ENCODE peak calls at places on chromosomes 4 and X, in six cellular contexts. One of them, this sample, is unnamed.

GRCh38 chrX:94178145-94178790 is 504.3 kb downstream of the FAM133A start:
- DNase-seq in hepatocyte: peak; percentile 30
- DNase-seq in ovary: no peak
- DNase-seq in stomach: no peak
- DNase-seq in GM23338: no peak
- DNase-seq in lung: no peak
- DNase-seq in this sample: no peak

GRCh38 chr4:2829933-2830451 is 13.7 kb upstream of the ADD1 start:
- DNase-seq in stomach: no peak
- DNase-seq in ovary: peak; percentile 13
- DNase-seq in hepatocyte: no peak
- DNase-seq in lung: no peak
- DNase-seq in GM23338: no peak
- DNase-seq in this sample: no peak

GRCh38 chrX:17814557-17814956 is 46.5 kb downstream of the RAI2 start:
- DNase-seq in hepatocyte: no peak
- DNase-seq in ovary: no peak
- DNase-seq in lung: no peak
- DNase-seq in stomach: no peak
- DNase-seq in GM23338: no peak
- DNase-seq in this sample: no peak

GRCh38 chr4:116664198-116664597 is 421.2 kb downstream of the TRAM1L1 start:
- DNase-seq in ovary: no peak
- DNase-seq in hepatocyte: no peak
- DNase-seq in stomach: no peak
- DNase-seq in GM23338: peak; percentile 30
- DNase-seq in lung: no peak
- DNase-seq in this sample: no peak

GRCh38 chr4:108851346-108851745 is 88.5 kb upstream of the ETNPPL start:
- DNase-seq in stomach: no peak
- DNase-seq in GM23338: no peak
- DNase-seq in lung: no peak
- DNase-seq in hepatocyte: no peak
- DNase-seq in ovary: no peak
- DNase-seq in this sample: no peak

GRCh38 chr4:13705521-13706035 is 78.1 kb upstream of the BOD1L1 start:
- DNase-seq in GM23338: peak; percentile 5
- DNase-seq in hepatocyte: peak; percentile 38
- DNase-seq in ovary: peak; percentile 18
- DNase-seq in stomach: no peak
- DNase-seq in lung: peak; percentile 48
- DNase-seq in this sample: peak; percentile 92

GRCh38 chr4:156781852-156782251 is 189.7 kb downstream of the PDGFC start:
- DNase-seq in ovary: no peak
- DNase-seq in stomach: no peak
- DNase-seq in GM23338: no peak
- DNase-seq in hepatocyte: no peak
- DNase-seq in lung: no peak
- DNase-seq in this sample: no peak

GRCh38 chr4:23614284-23614892 is 275.5 kb downstream of the PPARGC1A start:
- DNase-seq in ovary: no peak
- DNase-seq in hepatocyte: peak; percentile 57
- DNase-seq in lung: no peak
- DNase-seq in stomach: no peak
- DNase-seq in GM23338: peak; percentile 76
- DNase-seq in this sample: peak; percentile 5

GRCh38 chrX:15820106-15821073 is 30.1 kb downstream of the ZRSR2 start:
- DNase-seq in hepatocyte: no peak
- DNase-seq in ovary: no peak
- DNase-seq in stomach: no peak
- DNase-seq in lung: no peak
- DNase-seq in GM23338: no peak
- DNase-seq in this sample: no peak

GRCh38 chr4:39037491-39037825 is 5.2 kb upstream of the TMEM156 start:
- DNase-seq in ovary: no peak
- DNase-seq in hepatocyte: peak; percentile 23
- DNase-seq in lung: no peak
- DNase-seq in GM23338: peak; percentile 29
- DNase-seq in stomach: no peak
- DNase-seq in this sample: no peak

GRCh38 chr4:43103048-43103447 is 210.5 kb downstream of the GRXCR1 start:
- DNase-seq in GM23338: no peak
- DNase-seq in ovary: no peak
- DNase-seq in lung: no peak
- DNase-seq in stomach: no peak
- DNase-seq in hepatocyte: no peak
- DNase-seq in this sample: no peak

GRCh38 chrX:20530319-20530979 is 263.7 kb upstream of the RPS6KA3 start:
- DNase-seq in hepatocyte: peak; percentile 58
- DNase-seq in GM23338: peak; percentile 62
- DNase-seq in stomach: peak; percentile 53
- DNase-seq in lung: peak; percentile 52
- DNase-seq in ovary: peak; percentile 60
- DNase-seq in this sample: peak; percentile 42

GRCh38 chr4:18722748-18723191 is 701.2 kb upstream of the LCORL start:
- DNase-seq in GM23338: no peak
- DNase-seq in hepatocyte: no peak
- DNase-seq in stomach: no peak
- DNase-seq in ovary: no peak
- DNase-seq in lung: no peak
- DNase-seq in this sample: no peak

GRCh38 chr4:38867478-38868054 is at the start of gene FAM114A1:
- DNase-seq in hepatocyte: peak; percentile 94
- DNase-seq in stomach: peak; percentile 87
- DNase-seq in GM23338: peak; percentile 79
- DNase-seq in ovary: peak; percentile 80
- DNase-seq in lung: peak; percentile 80
- DNase-seq in this sample: peak; percentile 84

GRCh38 chrX:48493890-48494364 is 14.9 kb upstream of the PORCN start:
- DNase-seq in lung: no peak
- DNase-seq in stomach: peak; percentile 47
- DNase-seq in GM23338: peak; percentile 77
- DNase-seq in ovary: no peak
- DNase-seq in hepatocyte: peak; percentile 52
- DNase-seq in this sample: peak; percentile 15

GRCh38 chr4:146134761-146135160 is 40.8 kb upstream of the LSM6 start:
- DNase-seq in ovary: no peak
- DNase-seq in stomach: no peak
- DNase-seq in GM23338: no peak
- DNase-seq in lung: no peak
- DNase-seq in hepatocyte: no peak
- DNase-seq in this sample: peak; percentile 52

GRCh38 chr4:7876096-7876993 is 63.3 kb downstream of the AFAP1 start:
- DNase-seq in stomach: no peak
- DNase-seq in GM23338: peak; percentile 58
- DNase-seq in lung: no peak
- DNase-seq in ovary: no peak
- DNase-seq in hepatocyte: no peak
- DNase-seq in this sample: peak; percentile 36

GRCh38 chrX:119036369-119037029 is 36.3 kb upstream of the CT47C1 start:
- DNase-seq in hepatocyte: no peak
- DNase-seq in GM23338: no peak
- DNase-seq in ovary: no peak
- DNase-seq in lung: no peak
- DNase-seq in stomach: no peak
- DNase-seq in this sample: no peak

GRCh38 chrX:149286940-149287349 is 218.2 kb downstream of the IDS start:
- DNase-seq in ovary: no peak
- DNase-seq in lung: peak; percentile 41
- DNase-seq in GM23338: peak; percentile 52
- DNase-seq in stomach: peak; percentile 44
- DNase-seq in hepatocyte: peak; percentile 58
- DNase-seq in this sample: peak; percentile 30

GRCh38 chr4:184807261-184807660 is 18.5 kb downstream of the ACSL1 start:
- DNase-seq in lung: no peak
- DNase-seq in ovary: no peak
- DNase-seq in stomach: peak; percentile 73
- DNase-seq in hepatocyte: no peak
- DNase-seq in GM23338: no peak
- DNase-seq in this sample: no peak

GRCh38 chr4:165715211-165715610 is 157.8 kb upstream of the TLL1 start:
- DNase-seq in stomach: no peak
- DNase-seq in ovary: no peak
- DNase-seq in hepatocyte: no peak
- DNase-seq in GM23338: no peak
- DNase-seq in lung: no peak
- DNase-seq in this sample: no peak

GRCh38 chrX:40152173-40152705 is 54.5 kb upstream of the BCOR start:
- DNase-seq in ovary: peak; percentile 33
- DNase-seq in lung: no peak
- DNase-seq in hepatocyte: no peak
- DNase-seq in stomach: peak; percentile 55
- DNase-seq in GM23338: peak; percentile 58
- DNase-seq in this sample: no peak

GRCh38 chr4:12084690-12085089 is 656.0 kb upstream of the HS3ST1 start:
- DNase-seq in hepatocyte: no peak
- DNase-seq in GM23338: no peak
- DNase-seq in lung: no peak
- DNase-seq in ovary: no peak
- DNase-seq in stomach: no peak
- DNase-seq in this sample: no peak

GRCh38 chrX:27599928-27600327 is 9.8 kb downstream of the DCAF8L2 start:
- DNase-seq in GM23338: no peak
- DNase-seq in ovary: no peak
- DNase-seq in stomach: no peak
- DNase-seq in lung: no peak
- DNase-seq in hepatocyte: no peak
- DNase-seq in this sample: peak; percentile 6

DNA sequence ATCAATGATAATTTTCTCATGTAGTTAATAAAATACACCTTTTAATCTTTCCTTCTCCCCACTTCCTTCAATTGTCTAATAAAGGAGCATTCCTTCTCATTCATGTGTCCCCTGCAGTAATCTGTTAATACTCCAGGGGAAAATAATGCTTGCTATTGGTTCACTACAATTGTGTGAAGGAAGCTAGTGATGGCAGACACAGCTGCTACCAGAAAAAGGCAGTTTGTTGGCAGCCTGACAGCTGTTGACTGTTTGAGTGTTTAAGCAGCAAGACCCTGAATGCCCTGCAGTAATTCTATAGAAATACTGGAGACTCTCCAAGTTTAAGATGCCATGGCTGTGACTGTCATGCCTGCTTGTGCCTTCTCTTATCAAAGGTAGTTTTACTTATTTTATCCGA is 359.5 kb downstream of the C4orf33 start:
- DNase-seq in stomach: no peak
- DNase-seq in hepatocyte: no peak
- DNase-seq in lung: no peak
- DNase-seq in ovary: no peak
- DNase-seq in GM23338: no peak
- DNase-seq in this sample: no peak
- H3K4me1 ChIP-seq in stomach: no peaks in the 10 kb centered on the region
- H3K4me1 ChIP-seq in hepatocyte: no peaks in the 10 kb centered on the region
- H3K4me1 ChIP-seq in lung: no peaks in the 10 kb centered on the region
- H3K4me1 ChIP-seq in ovary: no peaks in the 10 kb centered on the region
- H3K4me1 ChIP-seq in GM23338: no peaks in the 10 kb centered on the region
- H3K4me1 ChIP-seq in this sample: no peaks in the 10 kb centered on the region

DNA sequence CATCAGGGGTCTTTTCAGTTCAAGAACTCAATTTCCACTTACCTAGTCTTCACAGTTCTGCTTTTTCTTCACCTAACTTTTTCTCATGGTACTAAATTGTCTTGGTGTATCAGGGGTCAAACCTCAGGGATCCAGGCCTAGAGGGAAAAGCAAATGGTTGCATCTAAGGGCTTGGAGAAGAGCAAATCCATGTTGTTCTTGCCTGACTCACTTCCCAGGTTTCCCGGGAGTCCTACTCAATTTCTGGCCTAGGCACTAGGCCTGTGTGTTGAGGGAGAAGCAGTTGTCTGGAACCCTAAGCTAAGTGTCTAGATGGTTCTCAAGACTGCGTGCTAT is 191.9 kb upstream of the STK26 start:
- DNase-seq in GM23338: no peak
- DNase-seq in lung: no peak
- DNase-seq in hepatocyte: no peak
- DNase-seq in stomach: no peak
- DNase-seq in ovary: no peak
- DNase-seq in this sample: no peak
- H3K4me3 ChIP-seq in GM23338: peak overlapping the region; percentile 74
- H3K4me3 ChIP-seq in lung: no peak overlapping the region
- H3K4me3 ChIP-seq in hepatocyte: no peak overlapping the region
- H3K4me3 ChIP-seq in stomach: peak overlapping the region; percentile 18
- H3K4me3 ChIP-seq in ovary: no peak overlapping the region
- H3K4me3 ChIP-seq in this sample: no peak overlapping the region

DNA sequence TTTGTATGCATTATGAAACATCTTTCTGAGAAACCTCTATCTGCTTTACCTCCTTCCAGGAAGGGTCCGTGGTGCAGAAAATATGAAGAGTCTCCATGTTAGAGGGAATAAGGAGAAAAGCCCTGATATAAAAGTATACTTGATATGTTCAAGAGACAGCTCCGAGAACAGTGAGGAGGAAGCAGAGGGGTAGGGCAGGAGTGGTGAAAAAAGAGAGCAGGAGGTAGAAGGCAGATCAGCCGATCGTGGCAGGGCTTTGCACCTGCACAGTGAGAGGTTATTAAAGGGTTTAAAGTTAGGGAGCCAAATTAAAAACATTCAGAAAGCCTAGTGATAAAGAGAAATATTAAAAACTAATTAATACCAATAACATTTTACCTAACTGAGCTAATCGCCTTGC is 419.7 kb downstream of the FAT4 start:
- DNase-seq in GM23338: no peak
- DNase-seq in stomach: no peak
- DNase-seq in hepatocyte: no peak
- DNase-seq in lung: no peak
- DNase-seq in ovary: no peak
- DNase-seq in this sample: no peak
- H3K27ac ChIP-seq in GM23338: no peak overlapping the region
- H3K27ac ChIP-seq in stomach: no peak overlapping the region
- H3K27ac ChIP-seq in hepatocyte: no peak overlapping the region
- H3K27ac ChIP-seq in lung: no peak overlapping the region
- H3K27ac ChIP-seq in ovary: no peak overlapping the region
- H3K27ac ChIP-seq in this sample: no peak overlapping the region

GRCh38 chrX:52280812-52281211 is 88.0 kb upstream of the XAGE2 start:
- DNase-seq in stomach: no peak
- DNase-seq in GM23338: no peak
- DNase-seq in ovary: no peak
- DNase-seq in lung: no peak
- DNase-seq in hepatocyte: no peak
- DNase-seq in this sample: peak; percentile 1
- H3K4me1 ChIP-seq in stomach: no peaks in the 10 kb centered on the region
- H3K4me1 ChIP-seq in GM23338: peaks cover 4% of the 10 kb centered on the region
- H3K4me1 ChIP-seq in ovary: no peaks in the 10 kb centered on the region
- H3K4me1 ChIP-seq in lung: no peaks in the 10 kb centered on the region
- H3K4me1 ChIP-seq in hepatocyte: no peaks in the 10 kb centered on the region
- H3K4me1 ChIP-seq in this sample: no peaks in the 10 kb centered on the region

GRCh38 chr4:77443941-77444340 is 161.7 kb upstream of the CXCL13 start:
- DNase-seq in lung: no peak
- DNase-seq in GM23338: no peak
- DNase-seq in ovary: no peak
- DNase-seq in hepatocyte: no peak
- DNase-seq in stomach: no peak
- DNase-seq in this sample: no peak
- H3K4me3 ChIP-seq in lung: no peak overlapping the region
- H3K4me3 ChIP-seq in GM23338: no peak overlapping the region
- H3K4me3 ChIP-seq in ovary: no peak overlapping the region
- H3K4me3 ChIP-seq in hepatocyte: no peak overlapping the region
- H3K4me3 ChIP-seq in stomach: no peak overlapping the region
- H3K4me3 ChIP-seq in this sample: no peak overlapping the region

This sample was measured in small intestine.